ENCODE peak calls at places on chromosomes 11 and 22, in ten cellular contexts. One of them, this sample, is unnamed.

GRCh38 chr22:49777569-49778250 is 50.0 kb downstream of the BRD1 start:
- DNase-seq in transverse colon: no peak
- DNase-seq in Peyer's patch: no peak
- DNase-seq in ovary: no peak
- DNase-seq in HCT116: no peak
- DNase-seq in A549: no peak
- DNase-seq in GM12891: no peak
- DNase-seq in K562: no peak
- DNase-seq in IMR-90: no peak
- DNase-seq in tibial nerve: no peak
- DNase-seq in this sample: no peak

GRCh38 chr11:10913075-10913474 is 55.2 kb upstream of the ZBED5 start:
- DNase-seq in transverse colon: no peak
- DNase-seq in Peyer's patch: no peak
- DNase-seq in ovary: no peak
- DNase-seq in HCT116: no peak
- DNase-seq in A549: no peak
- DNase-seq in GM12891: no peak
- DNase-seq in K562: no peak
- DNase-seq in IMR-90: no peak
- DNase-seq in tibial nerve: no peak
- DNase-seq in this sample: no peak

GRCh38 chr11:92596596-92597317 is 372.1 kb downstream of the FAT3 start:
- DNase-seq in transverse colon: no peak
- DNase-seq in Peyer's patch: no peak
- DNase-seq in ovary: no peak
- DNase-seq in HCT116: no peak
- DNase-seq in A549: no peak
- DNase-seq in GM12891: no peak
- DNase-seq in K562: no peak
- DNase-seq in IMR-90: no peak
- DNase-seq in tibial nerve: no peak
- DNase-seq in this sample: no peak

GRCh38 chr11:75625970-75626691 is 42.7 kb downstream of the MAP6 start:
- DNase-seq in transverse colon: no peak
- DNase-seq in Peyer's patch: no peak
- DNase-seq in ovary: no peak
- DNase-seq in HCT116: no peak
- DNase-seq in A549: peak; percentile 43
- DNase-seq in GM12891: no peak
- DNase-seq in K562: no peak
- DNase-seq in IMR-90: peak; percentile 95
- DNase-seq in tibial nerve: no peak
- DNase-seq in this sample: peak; percentile 83

GRCh38 chr22:20531404-20532181 is 24.2 kb downstream of the MED15 start:
- DNase-seq in transverse colon: peak; percentile 72
- DNase-seq in Peyer's patch: peak; percentile 70
- DNase-seq in ovary: no peak
- DNase-seq in HCT116: peak; percentile 79
- DNase-seq in A549: peak; percentile 68
- DNase-seq in GM12891: no peak
- DNase-seq in K562: peak; percentile 74
- DNase-seq in IMR-90: peak; percentile 90
- DNase-seq in tibial nerve: no peak
- DNase-seq in this sample: peak; percentile 64

GRCh38 chr11:35523351-35523768 is 2.1 kb downstream of the PAMR1 start:
- DNase-seq in transverse colon: no peak
- DNase-seq in Peyer's patch: no peak
- DNase-seq in ovary: no peak
- DNase-seq in HCT116: no peak
- DNase-seq in A549: no peak
- DNase-seq in GM12891: no peak
- DNase-seq in K562: no peak
- DNase-seq in IMR-90: peak; percentile 62
- DNase-seq in tibial nerve: no peak
- DNase-seq in this sample: no peak

GRCh38 chr11:74820763-74821162 is 72.1 kb downstream of the RNF169 start:
- DNase-seq in transverse colon: no peak
- DNase-seq in Peyer's patch: no peak
- DNase-seq in ovary: no peak
- DNase-seq in HCT116: no peak
- DNase-seq in A549: no peak
- DNase-seq in GM12891: no peak
- DNase-seq in K562: no peak
- DNase-seq in IMR-90: peak; percentile 99
- DNase-seq in tibial nerve: no peak
- DNase-seq in this sample: peak; percentile 54

GRCh38 chr22:31661851-31662667 is at the start of gene PISD:
- DNase-seq in transverse colon: peak; percentile 98
- DNase-seq in Peyer's patch: peak; percentile 99
- DNase-seq in ovary: peak; percentile 97
- DNase-seq in HCT116: peak; percentile 96
- DNase-seq in A549: peak; percentile 88
- DNase-seq in GM12891: peak; percentile 94
- DNase-seq in K562: peak; percentile 95
- DNase-seq in IMR-90: peak; percentile 91
- DNase-seq in tibial nerve: peak; percentile 95
- DNase-seq in this sample: peak; percentile 72

GRCh38 chr11:85821636-85822035 is 10.7 kb upstream of the SYTL2 start:
- DNase-seq in transverse colon: peak; percentile 45
- DNase-seq in Peyer's patch: no peak
- DNase-seq in ovary: no peak
- DNase-seq in HCT116: no peak
- DNase-seq in A549: no peak
- DNase-seq in GM12891: no peak
- DNase-seq in K562: no peak
- DNase-seq in IMR-90: peak; percentile 56
- DNase-seq in tibial nerve: no peak
- DNase-seq in this sample: no peak

GRCh38 chr22:44112191-44112590 is 68.5 kb upstream of the PARVG start:
- DNase-seq in transverse colon: no peak
- DNase-seq in Peyer's patch: no peak
- DNase-seq in ovary: no peak
- DNase-seq in HCT116: no peak
- DNase-seq in A549: no peak
- DNase-seq in GM12891: no peak
- DNase-seq in K562: no peak
- DNase-seq in IMR-90: no peak
- DNase-seq in tibial nerve: no peak
- DNase-seq in this sample: no peak

GRCh38 chr11:93054279-93054678 is 84.8 kb downstream of the MTNR1B start:
- DNase-seq in transverse colon: no peak
- DNase-seq in Peyer's patch: no peak
- DNase-seq in ovary: no peak
- DNase-seq in HCT116: no peak
- DNase-seq in A549: no peak
- DNase-seq in GM12891: no peak
- DNase-seq in K562: no peak
- DNase-seq in IMR-90: peak; percentile 40
- DNase-seq in tibial nerve: no peak
- DNase-seq in this sample: no peak

GRCh38 chr22:38079804-38080203 is 4.2 kb downstream of the SLC16A8 start:
- DNase-seq in transverse colon: no peak
- DNase-seq in Peyer's patch: no peak
- DNase-seq in ovary: no peak
- DNase-seq in HCT116: no peak
- DNase-seq in A549: no peak
- DNase-seq in GM12891: no peak
- DNase-seq in K562: no peak
- DNase-seq in IMR-90: no peak
- DNase-seq in tibial nerve: no peak
- DNase-seq in this sample: no peak

GRCh38 chr11:67492801-67493547 is 10.1 kb downstream of the AIP start:
- DNase-seq in transverse colon: no peak
- DNase-seq in Peyer's patch: no peak
- DNase-seq in ovary: peak; percentile 30
- DNase-seq in HCT116: no peak
- DNase-seq in A549: no peak
- DNase-seq in GM12891: peak; percentile 55
- DNase-seq in K562: peak; percentile 69
- DNase-seq in IMR-90: no peak
- DNase-seq in tibial nerve: no peak
- DNase-seq in this sample: no peak

GRCh38 chr11:117900720-117901440 is 24.4 kb upstream of the FXYD6 start:
- DNase-seq in transverse colon: no peak
- DNase-seq in Peyer's patch: peak; percentile 26
- DNase-seq in ovary: no peak
- DNase-seq in HCT116: no peak
- DNase-seq in A549: no peak
- DNase-seq in GM12891: no peak
- DNase-seq in K562: no peak
- DNase-seq in IMR-90: no peak
- DNase-seq in tibial nerve: no peak
- DNase-seq in this sample: no peak

GRCh38 chr22:27801197-27801615 is 350 bp downstream of the MN1 start:
- DNase-seq in transverse colon: peak; percentile 30
- DNase-seq in Peyer's patch: no peak
- DNase-seq in ovary: no peak
- DNase-seq in HCT116: no peak
- DNase-seq in A549: peak; percentile 3
- DNase-seq in GM12891: peak; percentile 41
- DNase-seq in K562: peak; percentile 13
- DNase-seq in IMR-90: peak; percentile 41
- DNase-seq in tibial nerve: no peak
- DNase-seq in this sample: peak; percentile 33

GRCh38 chr22:39556970-39557811 is 13.4 kb upstream of the CACNA1I start:
- DNase-seq in transverse colon: no peak
- DNase-seq in Peyer's patch: no peak
- DNase-seq in ovary: peak; percentile 35
- DNase-seq in HCT116: no peak
- DNase-seq in A549: peak; percentile 38
- DNase-seq in GM12891: no peak
- DNase-seq in K562: peak; percentile 44
- DNase-seq in IMR-90: peak; percentile 7
- DNase-seq in tibial nerve: no peak
- DNase-seq in this sample: no peak

GRCh38 chr22:31098633-31099110 is 8.7 kb downstream of the SELENOM start:
- DNase-seq in transverse colon: peak; percentile 64
- DNase-seq in Peyer's patch: no peak
- DNase-seq in ovary: peak; percentile 52
- DNase-seq in HCT116: no peak
- DNase-seq in A549: no peak
- DNase-seq in GM12891: no peak
- DNase-seq in K562: peak; percentile 88
- DNase-seq in IMR-90: no peak
- DNase-seq in tibial nerve: peak; percentile 74
- DNase-seq in this sample: no peak

GRCh38 chr11:83661491-83662350 is 375.6 kb upstream of the CCDC90B start:
- DNase-seq in transverse colon: no peak
- DNase-seq in Peyer's patch: no peak
- DNase-seq in ovary: no peak
- DNase-seq in HCT116: no peak
- DNase-seq in A549: no peak
- DNase-seq in GM12891: no peak
- DNase-seq in K562: no peak
- DNase-seq in IMR-90: no peak
- DNase-seq in tibial nerve: no peak
- DNase-seq in this sample: no peak

DNA sequence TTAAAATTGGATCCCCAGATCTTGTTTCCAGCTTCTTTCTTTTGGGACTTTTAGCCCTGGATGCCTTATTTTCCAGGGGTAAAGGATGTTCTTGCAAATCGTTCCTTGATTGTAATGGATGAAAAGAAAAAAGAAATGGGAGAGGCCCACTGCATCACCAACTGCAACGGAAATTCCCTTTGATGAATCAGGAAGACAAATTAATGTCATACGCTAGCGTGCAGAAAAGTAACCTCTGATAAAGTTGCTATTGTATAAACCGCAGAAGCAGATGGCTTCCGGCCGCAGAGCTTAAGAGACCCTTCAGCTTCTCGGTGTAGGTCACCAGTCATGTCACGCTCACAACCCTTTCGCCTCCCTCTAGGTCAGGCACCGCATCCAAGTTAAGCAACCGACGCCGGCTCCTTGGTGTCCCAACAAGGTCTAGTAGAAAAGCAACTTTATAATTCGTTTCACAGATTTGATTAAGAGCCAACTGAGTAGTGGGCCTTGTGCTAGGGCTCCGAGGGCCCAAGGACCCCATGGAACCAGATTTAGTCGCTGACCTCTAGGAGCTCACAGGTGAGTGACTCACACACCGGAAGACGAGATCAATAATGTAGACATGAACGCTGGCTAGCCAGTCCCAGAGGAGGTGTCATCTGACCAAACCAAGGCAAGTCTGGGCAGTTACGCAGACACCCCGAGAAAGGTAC is 1.3 kb upstream of the ZFP91 start:
- DNase-seq in transverse colon: peak; percentile 66
- DNase-seq in Peyer's patch: peak; percentile 89
- DNase-seq in ovary: no peak
- DNase-seq in HCT116: no peak
- DNase-seq in A549: no peak
- DNase-seq in GM12891: no peak
- DNase-seq in K562: peak; percentile 69
- DNase-seq in IMR-90: peak; percentile 97
- DNase-seq in tibial nerve: no peak
- DNase-seq in this sample: no peak
- TF ChIP-seq POLR2A in transverse colon: peak; percentile 94
- TF ChIP-seq POLR2A in Peyer's patch: peak; percentile 89
- TF ChIP-seq POLR2A in ovary: peak; percentile 74
- TF ChIP-seq POLR2A in HCT116: peak; percentile 75
- TF ChIP-seq POLR2A in A549: peak; percentile 70
- TF ChIP-seq POLR2A in GM12891: peak; percentile 96
- TF ChIP-seq POLR2A in K562: peak; percentile 75
- TF ChIP-seq POLR2A in IMR-90: peak; percentile 91
- TF ChIP-seq POLR2A in tibial nerve: peak; percentile 50
- TF ChIP-seq POLR2A in this sample: peak; percentile 70

GRCh38 chr22:36506637-36507517 is at the start of gene FOXRED2:
- DNase-seq in transverse colon: peak; percentile 92
- DNase-seq in Peyer's patch: peak; percentile 95
- DNase-seq in ovary: peak; percentile 95
- DNase-seq in HCT116: no peak
- DNase-seq in A549: peak; percentile 65
- DNase-seq in GM12891: peak; percentile 99
- DNase-seq in K562: peak; percentile 93
- DNase-seq in IMR-90: peak; percentile 68
- DNase-seq in tibial nerve: peak; percentile 85
- DNase-seq in this sample: peak; percentile 73
- TF ChIP-seq POLR2A in transverse colon: peak; percentile 51
- TF ChIP-seq POLR2A in Peyer's patch: peak; percentile 67
- TF ChIP-seq POLR2A in ovary: peak; percentile 83
- TF ChIP-seq POLR2A in HCT116: peak; percentile 75
- TF ChIP-seq POLR2A in A549: peak; percentile 81
- TF ChIP-seq POLR2A in GM12891: peak; percentile 56
- TF ChIP-seq POLR2A in K562: peak; percentile 79
- TF ChIP-seq POLR2A in IMR-90: peak; percentile 56
- TF ChIP-seq POLR2A in tibial nerve: peak; percentile 90
- TF ChIP-seq POLR2A in this sample: peak; percentile 65

GRCh38 chr11:28072321-28072720 is 35.6 kb downstream of the KIF18A start:
- DNase-seq in transverse colon: no peak
- DNase-seq in Peyer's patch: no peak
- DNase-seq in ovary: no peak
- DNase-seq in HCT116: no peak
- DNase-seq in A549: no peak
- DNase-seq in GM12891: no peak
- DNase-seq in K562: no peak
- DNase-seq in IMR-90: peak; percentile 53
- DNase-seq in tibial nerve: no peak
- DNase-seq in this sample: no peak
- TF ChIP-seq POLR2A in transverse colon: no peak
- TF ChIP-seq POLR2A in Peyer's patch: no peak
- TF ChIP-seq POLR2A in ovary: no peak
- TF ChIP-seq POLR2A in HCT116: no peak
- TF ChIP-seq POLR2A in A549: no peak
- TF ChIP-seq POLR2A in GM12891: no peak
- TF ChIP-seq POLR2A in K562: no peak
- TF ChIP-seq POLR2A in IMR-90: no peak
- TF ChIP-seq POLR2A in tibial nerve: no peak
- TF ChIP-seq POLR2A in this sample: no peak

GRCh38 chr11:68979931-68980775 is 633 bp downstream of the MRGPRD start:
- DNase-seq in transverse colon: peak; percentile 5
- DNase-seq in Peyer's patch: peak; percentile 33
- DNase-seq in ovary: no peak
- DNase-seq in HCT116: no peak
- DNase-seq in A549: no peak
- DNase-seq in GM12891: no peak
- DNase-seq in K562: no peak
- DNase-seq in IMR-90: no peak
- DNase-seq in tibial nerve: no peak
- DNase-seq in this sample: no peak
- TF ChIP-seq POLR2A in transverse colon: no peak
- TF ChIP-seq POLR2A in Peyer's patch: no peak
- TF ChIP-seq POLR2A in ovary: no peak
- TF ChIP-seq POLR2A in HCT116: no peak
- TF ChIP-seq POLR2A in A549: no peak
- TF ChIP-seq POLR2A in GM12891: no peak
- TF ChIP-seq POLR2A in K562: no peak
- TF ChIP-seq POLR2A in IMR-90: no peak
- TF ChIP-seq POLR2A in tibial nerve: no peak
- TF ChIP-seq POLR2A in this sample: no peak

This sample was measured in H54.